ENCODE peak calls at places on chromosomes 16 and 17, in ten cellular contexts. One of them, this sample, is unnamed.

GRCh38 chr17:70539172-70539924 is 370.0 kb downstream of the KCNJ2 start:
- DNase-seq in uterus: no peak
- DNase-seq in A549: no peak
- DNase-seq in heart left ventricle: no peak
- DNase-seq in GM12878: no peak
- DNase-seq in HCT116: no peak
- DNase-seq in ovary: no peak
- DNase-seq in stomach: no peak
- DNase-seq in gastrocnemius medialis: no peak
- DNase-seq in IMR-90: no peak
- DNase-seq in this sample: no peak

GRCh38 chr17:72778161-72779151 is 314.0 kb downstream of the SLC39A11 start:
- DNase-seq in gastrocnemius medialis: no peak
- DNase-seq in heart left ventricle: no peak
- DNase-seq in HCT116: no peak
- DNase-seq in ovary: no peak
- DNase-seq in GM12878: no peak
- DNase-seq in IMR-90: no peak
- DNase-seq in uterus: no peak
- DNase-seq in A549: no peak
- DNase-seq in stomach: no peak
- DNase-seq in this sample: no peak

GRCh38 chr16:86059253-86060171 is 160.6 kb downstream of the IRF8 start:
- DNase-seq in A549: no peak
- DNase-seq in ovary: peak
- DNase-seq in uterus: peak
- DNase-seq in IMR-90: peak
- DNase-seq in gastrocnemius medialis: peak
- DNase-seq in heart left ventricle: peak
- DNase-seq in stomach: no peak
- DNase-seq in HCT116: no peak
- DNase-seq in GM12878: no peak
- DNase-seq in this sample: peak

GRCh38 chr17:40071720-40072480 is 9.1 kb downstream of the THRA start:
- DNase-seq in IMR-90: no peak
- DNase-seq in uterus: peak
- DNase-seq in gastrocnemius medialis: peak
- DNase-seq in heart left ventricle: peak
- DNase-seq in A549: peak
- DNase-seq in GM12878: no peak
- DNase-seq in stomach: peak
- DNase-seq in HCT116: no peak
- DNase-seq in ovary: peak
- DNase-seq in this sample: peak

GRCh38 chr17:76353004-76353598 is 615 bp downstream of the PRPSAP1 start:
- DNase-seq in IMR-90: no peak
- DNase-seq in uterus: no peak
- DNase-seq in stomach: peak
- DNase-seq in A549: no peak
- DNase-seq in GM12878: no peak
- DNase-seq in HCT116: no peak
- DNase-seq in heart left ventricle: peak
- DNase-seq in ovary: peak
- DNase-seq in gastrocnemius medialis: peak
- DNase-seq in this sample: peak

GRCh38 chr17:81867123-81867951 is 3.8 kb downstream of the ARHGDIA start:
- DNase-seq in stomach: peak
- DNase-seq in A549: peak
- DNase-seq in uterus: no peak
- DNase-seq in gastrocnemius medialis: no peak
- DNase-seq in IMR-90: peak
- DNase-seq in ovary: peak
- DNase-seq in GM12878: no peak
- DNase-seq in HCT116: no peak
- DNase-seq in heart left ventricle: no peak
- DNase-seq in this sample: peak

GRCh38 chr17:50174444-50174843 is 8.6 kb downstream of the SGCA start:
- DNase-seq in uterus: no peak
- DNase-seq in IMR-90: no peak
- DNase-seq in ovary: no peak
- DNase-seq in heart left ventricle: peak
- DNase-seq in stomach: no peak
- DNase-seq in GM12878: no peak
- DNase-seq in A549: no peak
- DNase-seq in gastrocnemius medialis: no peak
- DNase-seq in HCT116: no peak
- DNase-seq in this sample: no peak

GRCh38 chr17:61862105-61862574 is 1.2 kb downstream of the BRIP1 start:
- DNase-seq in ovary: no peak
- DNase-seq in heart left ventricle: no peak
- DNase-seq in uterus: no peak
- DNase-seq in HCT116: no peak
- DNase-seq in GM12878: no peak
- DNase-seq in IMR-90: peak
- DNase-seq in stomach: no peak
- DNase-seq in gastrocnemius medialis: no peak
- DNase-seq in A549: no peak
- DNase-seq in this sample: no peak

GRCh38 chr16:83940630-83941378 is 12.2 kb upstream of the OSGIN1 start:
- DNase-seq in A549: no peak
- DNase-seq in ovary: no peak
- DNase-seq in gastrocnemius medialis: no peak
- DNase-seq in heart left ventricle: no peak
- DNase-seq in stomach: no peak
- DNase-seq in HCT116: no peak
- DNase-seq in uterus: no peak
- DNase-seq in IMR-90: no peak
- DNase-seq in GM12878: no peak
- DNase-seq in this sample: no peak

GRCh38 chr16:83943516-83944050 is 9.5 kb upstream of the OSGIN1 start:
- DNase-seq in uterus: no peak
- DNase-seq in ovary: no peak
- DNase-seq in GM12878: no peak
- DNase-seq in stomach: no peak
- DNase-seq in gastrocnemius medialis: no peak
- DNase-seq in heart left ventricle: no peak
- DNase-seq in A549: no peak
- DNase-seq in HCT116: no peak
- DNase-seq in IMR-90: no peak
- DNase-seq in this sample: no peak

GRCh38 chr16:83942074-83942473 is 11.0 kb upstream of the OSGIN1 start:
- DNase-seq in A549: no peak
- DNase-seq in uterus: no peak
- DNase-seq in IMR-90: no peak
- DNase-seq in GM12878: no peak
- DNase-seq in heart left ventricle: no peak
- DNase-seq in stomach: no peak
- DNase-seq in gastrocnemius medialis: no peak
- DNase-seq in HCT116: no peak
- DNase-seq in ovary: no peak
- DNase-seq in this sample: no peak

GRCh38 chr16:83945587-83945986 is 7.5 kb upstream of the OSGIN1 start:
- DNase-seq in gastrocnemius medialis: no peak
- DNase-seq in stomach: no peak
- DNase-seq in A549: no peak
- DNase-seq in HCT116: no peak
- DNase-seq in ovary: no peak
- DNase-seq in IMR-90: no peak
- DNase-seq in GM12878: no peak
- DNase-seq in uterus: no peak
- DNase-seq in heart left ventricle: no peak
- DNase-seq in this sample: no peak

GRCh38 chr16:83942815-83943515 is 10.1 kb upstream of the OSGIN1 start:
- DNase-seq in uterus: no peak
- DNase-seq in IMR-90: no peak
- DNase-seq in stomach: no peak
- DNase-seq in ovary: no peak
- DNase-seq in gastrocnemius medialis: no peak
- DNase-seq in heart left ventricle: no peak
- DNase-seq in HCT116: no peak
- DNase-seq in A549: no peak
- DNase-seq in GM12878: no peak
- DNase-seq in this sample: no peak
- TF ChIP-seq POLR2A in uterus: no peak
- TF ChIP-seq POLR2A in IMR-90: no peak
- TF ChIP-seq POLR2A in stomach: no peak
- TF ChIP-seq POLR2A in ovary: no peak
- TF ChIP-seq POLR2A in gastrocnemius medialis: no peak
- TF ChIP-seq POLR2A in heart left ventricle: no peak
- TF ChIP-seq POLR2A in HCT116: no peak
- TF ChIP-seq POLR2A in A549: no peak
- TF ChIP-seq POLR2A in GM12878: no peak
- TF ChIP-seq POLR2A in this sample: no peak

GRCh38 chr16:79601978-79602609 is 1.6 kb upstream of the MAF start:
- DNase-seq in uterus: peak
- DNase-seq in ovary: peak
- DNase-seq in GM12878: peak
- DNase-seq in A549: peak
- DNase-seq in IMR-90: peak
- DNase-seq in heart left ventricle: peak
- DNase-seq in gastrocnemius medialis: peak
- DNase-seq in stomach: peak
- DNase-seq in HCT116: no peak
- DNase-seq in this sample: peak

GRCh38 chr16:79599837-79600635 is 501 bp downstream of the MAF start:
- DNase-seq in stomach: peak
- DNase-seq in heart left ventricle: peak
- DNase-seq in uterus: peak
- DNase-seq in ovary: peak
- DNase-seq in HCT116: no peak
- DNase-seq in A549: peak
- DNase-seq in GM12878: no peak
- DNase-seq in IMR-90: no peak
- DNase-seq in gastrocnemius medialis: peak
- DNase-seq in this sample: peak

GRCh38 chr16:79599256-79599836 is 1.2 kb downstream of the MAF start:
- DNase-seq in stomach: no peak
- DNase-seq in HCT116: no peak
- DNase-seq in GM12878: no peak
- DNase-seq in IMR-90: no peak
- DNase-seq in gastrocnemius medialis: peak
- DNase-seq in uterus: no peak
- DNase-seq in heart left ventricle: peak
- DNase-seq in A549: peak
- DNase-seq in ovary: peak
- DNase-seq in this sample: peak

GRCh38 chr16:79601092-79601977 is 798 bp upstream of the MAF start:
- DNase-seq in ovary: peak
- DNase-seq in uterus: peak
- DNase-seq in stomach: peak
- DNase-seq in IMR-90: no peak
- DNase-seq in A549: peak
- DNase-seq in HCT116: no peak
- DNase-seq in gastrocnemius medialis: peak
- DNase-seq in GM12878: no peak
- DNase-seq in heart left ventricle: peak
- DNase-seq in this sample: peak

GRCh38 chr16:79600636-79601091 is at the start of gene MAF:
- DNase-seq in IMR-90: peak
- DNase-seq in gastrocnemius medialis: peak
- DNase-seq in HCT116: no peak
- DNase-seq in uterus: peak
- DNase-seq in GM12878: no peak
- DNase-seq in ovary: peak
- DNase-seq in heart left ventricle: peak
- DNase-seq in A549: peak
- DNase-seq in stomach: peak
- DNase-seq in this sample: peak
- TF ChIP-seq POLR2A in IMR-90: no peak
- TF ChIP-seq POLR2A in gastrocnemius medialis: peak
- TF ChIP-seq POLR2A in HCT116: no peak
- TF ChIP-seq POLR2A in uterus: peak
- TF ChIP-seq POLR2A in GM12878: no peak
- TF ChIP-seq POLR2A in ovary: no peak
- TF ChIP-seq POLR2A in heart left ventricle: no peak
- TF ChIP-seq POLR2A in A549: no peak
- TF ChIP-seq POLR2A in stomach: no peak
- TF ChIP-seq POLR2A in this sample: peak

DNA sequence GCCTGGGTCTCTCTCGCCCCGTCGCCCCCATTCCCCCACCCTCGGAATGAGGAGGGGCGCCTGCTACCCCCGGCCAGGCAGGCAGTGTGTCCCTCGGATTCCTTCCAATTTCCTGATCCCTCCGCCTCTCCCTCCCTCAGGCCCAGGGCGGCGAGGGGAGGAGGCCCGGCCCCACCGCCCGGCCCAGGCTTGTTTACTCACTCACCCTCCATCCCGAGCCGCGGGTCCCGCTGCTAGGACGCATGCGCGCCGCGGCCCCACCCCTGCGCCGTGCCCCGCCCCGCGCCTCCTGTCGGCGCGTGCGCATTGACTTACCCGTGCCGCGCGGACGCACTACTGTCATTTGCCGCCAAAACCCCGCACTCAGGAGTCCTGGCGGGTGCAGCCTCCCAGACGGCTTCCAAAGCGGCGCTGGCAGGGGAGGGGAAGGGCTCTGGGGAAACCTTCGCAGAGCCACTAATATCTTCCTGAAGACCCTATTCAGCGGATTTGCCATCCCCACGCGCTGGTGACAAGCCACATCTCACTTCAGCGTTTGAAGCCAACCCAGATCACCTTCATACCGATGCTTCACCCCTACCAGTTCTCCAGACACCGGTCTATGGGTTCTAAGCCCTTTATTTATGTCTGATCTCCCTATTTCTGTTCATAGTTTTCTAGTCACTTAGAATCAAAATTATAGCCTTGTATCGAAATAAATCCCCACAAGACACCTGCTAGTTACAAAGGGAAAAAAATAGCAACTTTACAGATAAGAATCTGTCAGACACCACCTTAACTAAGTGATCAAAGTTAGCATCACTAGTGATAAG is at the start of gene EZH1:
- DNase-seq in ovary: peak
- DNase-seq in gastrocnemius medialis: peak
- DNase-seq in IMR-90: peak
- DNase-seq in heart left ventricle: peak
- DNase-seq in uterus: peak
- DNase-seq in stomach: peak
- DNase-seq in GM12878: peak
- DNase-seq in HCT116: peak
- DNase-seq in A549: peak
- DNase-seq in this sample: peak
- TF ChIP-seq POLR2A in ovary: peak
- TF ChIP-seq POLR2A in gastrocnemius medialis: peak
- TF ChIP-seq POLR2A in IMR-90: peak
- TF ChIP-seq POLR2A in heart left ventricle: no peak
- TF ChIP-seq POLR2A in uterus: peak
- TF ChIP-seq POLR2A in stomach: no peak
- TF ChIP-seq POLR2A in GM12878: peak
- TF ChIP-seq POLR2A in HCT116: peak
- TF ChIP-seq POLR2A in A549: peak
- TF ChIP-seq POLR2A in this sample: peak

DNA sequence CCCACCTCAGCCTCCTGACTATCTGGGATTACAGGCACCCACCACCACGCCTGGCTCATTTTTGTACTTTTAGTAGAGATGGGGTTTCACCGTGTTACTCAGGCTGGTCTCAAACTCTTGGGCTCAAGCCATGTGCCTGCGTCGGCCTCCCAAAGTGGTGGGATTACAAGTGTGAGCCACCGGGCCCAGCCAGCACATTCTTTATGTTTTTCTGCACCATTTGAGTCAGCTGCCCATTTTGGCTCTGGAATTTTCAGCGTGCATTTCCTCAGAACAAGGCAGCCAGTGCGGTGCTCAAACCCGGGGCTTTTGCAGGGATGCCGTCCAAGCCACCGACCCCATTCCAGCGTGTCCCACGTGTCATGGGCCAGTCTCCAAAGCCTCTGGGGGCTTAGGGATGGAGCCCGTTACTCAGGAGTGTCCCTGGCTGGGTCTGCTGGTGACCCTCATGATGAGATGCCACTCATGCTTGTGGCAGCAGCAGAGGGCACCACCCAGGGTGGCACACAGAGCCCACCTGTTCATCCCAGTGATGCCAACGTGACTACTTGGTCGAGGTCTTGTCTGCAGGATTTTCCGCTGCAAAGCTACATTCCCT is 3.7 kb upstream of the RAB40C start:
- DNase-seq in gastrocnemius medialis: no peak
- DNase-seq in HCT116: no peak
- DNase-seq in ovary: peak
- DNase-seq in uterus: no peak
- DNase-seq in GM12878: no peak
- DNase-seq in heart left ventricle: no peak
- DNase-seq in stomach: no peak
- DNase-seq in IMR-90: peak
- DNase-seq in A549: no peak
- DNase-seq in this sample: no peak
- TF ChIP-seq POLR2A in gastrocnemius medialis: no peak
- TF ChIP-seq POLR2A in HCT116: no peak
- TF ChIP-seq POLR2A in ovary: no peak
- TF ChIP-seq POLR2A in uterus: no peak
- TF ChIP-seq POLR2A in GM12878: no peak
- TF ChIP-seq POLR2A in heart left ventricle: no peak
- TF ChIP-seq POLR2A in stomach: no peak
- TF ChIP-seq POLR2A in IMR-90: no peak
- TF ChIP-seq POLR2A in A549: no peak
- TF ChIP-seq POLR2A in this sample: no peak

This sample was measured in body of pancreas.